ENCODE peak calls at places on chromosomes 7 and 10, in eight cellular contexts. E, P, G, X, Z, D, I and S are unnamed samples.

GRCh38 chr10:21399392-21400015 is 126.0 kb downstream of the SKIDA1 start:
- DNase-seq in E (peak; percentile 66), P (peak; percentile 77), G (no peak), X (no peak), Z (peak; percentile 98), D (no peak), I (no peak), S (no peak)

GRCh38 chr7:156780724-156781455 is 112.1 kb downstream of the LMBR1 start:
- DNase-seq in E (no peak), P (no peak), G (no peak), X (no peak), Z (no peak), D (no peak), I (no peak), S (peak; percentile 51)

GRCh38 chr10:12348870-12349627 is at the start of gene CAMK1D:
- DNase-seq in E (no peak), P (peak; percentile 74), G (peak; percentile 89), X (peak; percentile 81), Z (peak; percentile 66), D (peak; percentile 92), I (peak; percentile 82), S (peak; percentile 90)

GRCh38 chr7:34430456-34430855 is 227.6 kb upstream of the NPSR1 start:
- DNase-seq in E (peak; percentile 41), P (peak; percentile 2), G (no peak), X (no peak), Z (peak; percentile 44), D (no peak), I (no peak), S (no peak)

GRCh38 chr7:155985518-155986427 is 173.5 kb upstream of the SHH start:
- DNase-seq in E (no peak), P (no peak), G (no peak), X (no peak), Z (no peak), D (no peak), I (no peak), S (no peak)

GRCh38 chr7:2807846-2808772 is 36.0 kb downstream of the GNA12 start:
- DNase-seq in E (no peak), P (no peak), G (no peak), X (no peak), Z (peak; percentile 68), D (no peak), I (no peak), S (no peak)

GRCh38 chr7:36391436-36392198 is 2.0 kb downstream of the ANLN start:
- DNase-seq in E (no peak), P (no peak), G (no peak), X (no peak), Z (peak; percentile 24), D (no peak), I (no peak), S (peak; percentile 40)

GRCh38 chr7:38127216-38128207 is 50.5 kb upstream of the STARD3NL start:
- DNase-seq in E (no peak), P (no peak), G (no peak), X (no peak), Z (no peak), D (no peak), I (no peak), S (no peak)

GRCh38 chr10:65194555-65194954 is 1673.4 kb downstream of the REEP3 start:
- DNase-seq in E (no peak), P (no peak), G (no peak), X (no peak), Z (no peak), D (no peak), I (no peak), S (no peak)

GRCh38 chr7:901388-902154 is 25.2 kb downstream of the GET4 start:
- DNase-seq in E (peak; percentile 85), P (peak; percentile 86), G (peak; percentile 32), X (peak; percentile 74), Z (peak; percentile 82), D (no peak), I (peak; percentile 80), S (peak; percentile 79)

GRCh38 chr7:47572939-47573757 is 8.8 kb downstream of the TNS3 start:
- DNase-seq in E (peak; percentile 45), P (no peak), G (no peak), X (no peak), Z (no peak), D (no peak), I (no peak), S (no peak)

GRCh38 chr10:44462338-44462914 is 77.5 kb upstream of the CXCL12 start:
- DNase-seq in E (no peak), P (no peak), G (no peak), X (no peak), Z (no peak), D (no peak), I (no peak), S (no peak)

GRCh38 chr10:62045765-62046521 is 144.4 kb downstream of the ARID5B start:
- DNase-seq in E (peak; percentile 83), P (no peak), G (no peak), X (no peak), Z (peak; percentile 95), D (no peak), I (no peak), S (peak; percentile 22)

GRCh38 chr10:69885379-69886156 is 83.9 kb downstream of the COL13A1 start:
- DNase-seq in E (no peak), P (no peak), G (no peak), X (no peak), Z (peak; percentile 15), D (no peak), I (no peak), S (peak; percentile 6)

DNA sequence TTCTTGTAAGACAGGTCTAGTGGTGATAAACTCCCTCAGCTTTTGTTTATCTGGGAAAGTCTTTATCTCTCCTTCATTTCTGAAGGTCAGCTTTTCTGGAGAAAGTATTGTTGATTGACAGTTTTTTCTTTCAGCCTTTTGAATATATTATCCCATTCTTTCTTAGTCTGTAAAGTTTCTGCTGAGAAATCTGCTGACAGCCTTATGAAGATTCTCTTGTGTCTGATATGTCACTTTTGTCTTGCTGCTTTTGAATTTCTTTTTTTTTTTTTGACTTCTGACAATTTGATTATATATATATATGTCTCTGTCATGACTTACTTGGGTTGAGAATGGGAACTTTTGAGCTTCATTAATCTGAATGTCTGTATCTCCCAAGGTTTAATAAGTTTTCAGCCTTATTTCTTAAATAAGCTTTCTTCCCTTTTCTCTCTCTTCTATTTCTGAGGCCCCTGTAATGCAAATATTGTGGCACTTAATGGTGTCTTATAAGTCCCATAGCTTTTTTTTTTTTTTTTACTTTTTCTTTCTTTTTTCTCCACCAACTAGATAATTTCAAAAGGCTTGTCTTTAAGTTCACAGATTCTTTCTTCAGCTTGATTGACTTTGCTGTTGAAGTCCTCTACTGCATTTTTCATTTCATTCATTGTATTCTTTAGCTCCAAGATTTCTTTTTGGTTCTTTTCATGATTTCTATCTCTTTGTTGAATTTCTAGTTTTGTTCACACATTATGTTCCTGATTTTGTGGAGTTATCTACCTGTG is 81.4 kb upstream of the IL6 start:
- DNase-seq in E (no peak), P (no peak), G (no peak), X (no peak), Z (no peak), D (no peak), I (no peak), S (peak; percentile 8)
- H3K9me3 ChIP-seq in E (peaks cover 53% of the 10 kb centered on the region), P (no peaks in the 10 kb centered on the region), G (peaks cover 10% of the 10 kb centered on the region), X (peaks cover 20% of the 10 kb centered on the region), Z (peaks cover 16% of the 10 kb centered on the region), D (peaks cover 14% of the 10 kb centered on the region), I (peaks cover 46% of the 10 kb centered on the region), S (peaks cover 22% of the 10 kb centered on the region)

DNA sequence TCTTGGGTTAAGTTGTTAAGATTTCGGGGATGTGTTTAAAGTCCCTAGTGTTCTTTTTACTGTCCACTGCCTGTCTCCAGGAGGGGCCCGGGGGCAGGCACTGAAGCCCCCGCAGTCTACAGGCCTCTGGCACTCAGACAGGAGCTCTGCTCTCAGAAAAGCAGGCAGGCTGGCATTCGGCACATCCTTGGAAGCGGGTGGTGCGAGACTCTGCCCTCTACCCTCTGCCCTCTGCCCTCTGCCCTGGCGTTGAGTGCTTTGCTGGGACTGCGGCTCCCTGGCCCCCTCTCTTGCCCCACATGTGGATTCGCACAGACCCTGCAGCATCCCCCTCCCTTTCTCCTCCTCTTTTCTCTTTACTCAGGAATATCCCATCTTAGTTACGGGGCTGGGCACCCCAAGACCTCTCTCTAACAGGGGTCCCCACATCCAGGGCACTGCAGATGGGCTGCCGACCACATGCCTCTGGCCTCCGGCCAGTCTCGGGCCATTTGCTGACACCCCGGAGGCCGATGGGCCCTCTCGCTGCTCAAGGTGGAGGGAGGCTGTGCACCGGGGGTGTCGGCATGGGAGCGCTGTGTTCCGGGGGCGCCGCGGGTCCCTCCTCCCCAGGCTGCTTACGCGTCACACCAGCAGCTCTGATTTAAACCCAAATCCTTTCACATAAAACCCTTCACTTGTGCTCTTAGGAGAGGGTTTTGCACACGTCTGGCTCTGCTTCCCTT is 479.9 kb downstream of the DNAJB6 start:
- DNase-seq in E (no peak), P (no peak), G (no peak), X (no peak), Z (no peak), D (no peak), I (no peak), S (no peak)
- H3K9me3 ChIP-seq in E (no peaks in the 10 kb centered on the region), P (no peaks in the 10 kb centered on the region), G (no peaks in the 10 kb centered on the region), X (peaks cover 8% of the 10 kb centered on the region), Z (peaks cover 84% of the 10 kb centered on the region), D (no peaks in the 10 kb centered on the region), I (no peaks in the 10 kb centered on the region), S (no peaks in the 10 kb centered on the region)

DNA sequence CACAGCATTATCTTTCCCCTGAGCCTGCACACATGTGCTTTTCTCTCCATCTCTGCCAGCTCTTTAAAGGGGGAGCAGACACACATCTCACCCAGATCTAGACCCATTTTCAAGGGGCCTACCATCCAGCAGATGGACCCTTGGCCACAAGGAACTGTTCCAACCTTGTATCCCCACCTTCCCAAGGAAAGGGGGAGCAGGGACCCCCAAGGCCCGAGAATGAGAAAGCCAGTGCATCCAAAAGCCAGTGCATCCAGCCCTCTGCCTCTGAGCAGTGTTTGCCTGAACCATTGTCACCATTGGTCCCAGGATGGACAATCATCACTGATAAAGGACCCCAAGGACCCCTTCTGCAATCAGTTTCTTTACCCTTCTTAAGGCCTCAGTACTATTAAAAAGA is 65.2 kb downstream of the GRID1 start:
- DNase-seq in E (no peak), P (no peak), G (no peak), X (no peak), Z (no peak), D (no peak), I (no peak), S (no peak)
- H3K9me3 ChIP-seq in E (no peaks in the 10 kb centered on the region), P (no peaks in the 10 kb centered on the region), G (no peaks in the 10 kb centered on the region), X (no peaks in the 10 kb centered on the region), Z (no peaks in the 10 kb centered on the region), D (no peaks in the 10 kb centered on the region), I (no peaks in the 10 kb centered on the region), S (no peaks in the 10 kb centered on the region)

DNA sequence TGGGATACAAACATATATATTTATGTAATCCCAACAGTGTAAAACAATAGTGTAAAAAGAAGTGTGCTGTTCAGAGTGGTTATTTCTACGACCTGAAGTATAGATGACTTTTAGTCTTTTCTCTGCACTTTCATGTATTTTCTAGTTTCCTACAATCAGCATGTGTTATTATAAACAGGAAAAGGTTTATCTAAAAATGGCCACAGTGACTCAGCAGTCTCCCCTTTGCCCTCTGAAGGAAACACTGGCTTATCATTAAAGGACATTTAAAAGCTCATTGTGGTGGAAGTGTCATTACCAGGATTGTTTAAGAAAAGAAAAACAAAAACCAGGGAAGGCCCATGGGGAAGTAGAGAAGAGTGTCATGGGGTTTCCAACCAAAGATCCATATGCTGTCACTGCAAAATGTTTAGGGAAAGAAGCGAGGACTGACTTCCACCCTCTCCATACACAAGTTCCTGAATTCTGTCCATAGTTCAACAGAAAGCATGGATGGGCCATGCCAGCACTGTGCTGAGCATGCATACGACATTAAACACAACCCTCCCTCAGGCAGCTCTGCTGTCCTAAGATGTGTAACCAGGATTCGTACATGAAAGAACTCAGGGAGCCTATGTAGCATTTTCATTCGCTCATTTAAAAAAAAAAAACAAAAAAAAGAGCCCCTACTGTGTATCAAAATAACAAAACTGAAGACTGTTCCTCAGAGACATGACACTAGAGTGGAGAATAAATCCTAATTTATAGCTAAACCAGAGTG is 10.2 kb downstream of the CYREN start:
- DNase-seq in E (no peak), P (no peak), G (no peak), X (no peak), Z (peak; percentile 67), D (no peak), I (no peak), S (peak; percentile 29)
- H3K9me3 ChIP-seq in E (peaks cover 28% of the 10 kb centered on the region), P (no peaks in the 10 kb centered on the region), G (peaks cover 7% of the 10 kb centered on the region), X (peaks cover 7% of the 10 kb centered on the region), Z (peaks cover 5% of the 10 kb centered on the region), D (peaks cover 7% of the 10 kb centered on the region), I (peaks cover 11% of the 10 kb centered on the region), S (peaks cover 49% of the 10 kb centered on the region)